ENCODE peak calls at places on chromosomes 7 and 10, in eight cellular contexts. One of them, this sample, is unnamed. For H3K36me3, the result is how much of the 10 kb centered on the place peaks cover.

GRCh38 chr10:16586358-16587138 is 64.9 kb upstream of the C1QL3 start:
- DNase-seq in HCT116: no peak
- DNase-seq in K562: no peak
- DNase-seq in H1: no peak
- DNase-seq in breast epithelium: no peak
- DNase-seq in heart left ventricle: no peak
- DNase-seq in esophagus squamous epithelium: no peak
- DNase-seq in Peyer's patch: no peak
- DNase-seq in this sample: no peak

GRCh38 chr10:62175256-62175655 is 93.4 kb downstream of the RTKN2 start:
- DNase-seq in breast epithelium: no peak
- DNase-seq in K562: no peak
- DNase-seq in esophagus squamous epithelium: no peak
- DNase-seq in HCT116: no peak
- DNase-seq in heart left ventricle: no peak
- DNase-seq in H1: no peak
- DNase-seq in Peyer's patch: no peak
- DNase-seq in this sample: no peak

GRCh38 chr7:37732880-37733279 is 49.3 kb downstream of the GPR141 start:
- DNase-seq in esophagus squamous epithelium: no peak
- DNase-seq in heart left ventricle: no peak
- DNase-seq in breast epithelium: no peak
- DNase-seq in Peyer's patch: no peak
- DNase-seq in H1: no peak
- DNase-seq in K562: no peak
- DNase-seq in HCT116: no peak
- DNase-seq in this sample: no peak

GRCh38 chr10:110558034-110558433 is 9.5 kb upstream of the SMC3 start:
- DNase-seq in esophagus squamous epithelium: no peak
- DNase-seq in K562: no peak
- DNase-seq in Peyer's patch: no peak
- DNase-seq in breast epithelium: no peak
- DNase-seq in HCT116: no peak
- DNase-seq in H1: no peak
- DNase-seq in heart left ventricle: no peak
- DNase-seq in this sample: no peak

GRCh38 chr7:117659453-117660086 is 179.7 kb downstream of the CFTR start:
- DNase-seq in H1: no peak
- DNase-seq in esophagus squamous epithelium: no peak
- DNase-seq in HCT116: no peak
- DNase-seq in K562: no peak
- DNase-seq in Peyer's patch: no peak
- DNase-seq in breast epithelium: no peak
- DNase-seq in heart left ventricle: no peak
- DNase-seq in this sample: no peak

GRCh38 chr10:119401671-119402395 is 140.7 kb downstream of the RGS10 start:
- DNase-seq in HCT116: peak
- DNase-seq in breast epithelium: no peak
- DNase-seq in Peyer's patch: peak
- DNase-seq in esophagus squamous epithelium: no peak
- DNase-seq in heart left ventricle: peak
- DNase-seq in H1: no peak
- DNase-seq in K562: peak
- DNase-seq in this sample: peak

GRCh38 chr10:100076750-100077149 is 4.9 kb downstream of the CPN1 start:
- DNase-seq in HCT116: no peak
- DNase-seq in breast epithelium: no peak
- DNase-seq in esophagus squamous epithelium: no peak
- DNase-seq in Peyer's patch: no peak
- DNase-seq in H1: no peak
- DNase-seq in K562: no peak
- DNase-seq in heart left ventricle: no peak
- DNase-seq in this sample: no peak

GRCh38 chr7:2632717-2633537 is 1.1 kb downstream of the TTYH3 start:
- DNase-seq in H1: no peak
- DNase-seq in Peyer's patch: peak
- DNase-seq in HCT116: peak
- DNase-seq in breast epithelium: peak
- DNase-seq in heart left ventricle: peak
- DNase-seq in K562: no peak
- DNase-seq in esophagus squamous epithelium: no peak
- DNase-seq in this sample: peak

GRCh38 chr10:103197177-103197576 is 4.1 kb upstream of the NT5C2 start:
- DNase-seq in HCT116: peak
- DNase-seq in heart left ventricle: peak
- DNase-seq in Peyer's patch: peak
- DNase-seq in breast epithelium: no peak
- DNase-seq in esophagus squamous epithelium: no peak
- DNase-seq in K562: peak
- DNase-seq in H1: no peak
- DNase-seq in this sample: peak

GRCh38 chr10:28113202-28113601 is 114.3 kb upstream of the ODAD2 start:
- DNase-seq in esophagus squamous epithelium: no peak
- DNase-seq in Peyer's patch: no peak
- DNase-seq in breast epithelium: no peak
- DNase-seq in K562: no peak
- DNase-seq in heart left ventricle: no peak
- DNase-seq in H1: no peak
- DNase-seq in HCT116: no peak
- DNase-seq in this sample: no peak

GRCh38 chr10:119305860-119306513 is 98.6 kb downstream of the GRK5 start:
- DNase-seq in HCT116: peak
- DNase-seq in esophagus squamous epithelium: peak
- DNase-seq in Peyer's patch: peak
- DNase-seq in breast epithelium: peak
- DNase-seq in H1: no peak
- DNase-seq in heart left ventricle: peak
- DNase-seq in K562: peak
- DNase-seq in this sample: peak

GRCh38 chr7:51029586-51030230 is 247.0 kb upstream of the GRB10 start:
- DNase-seq in breast epithelium: no peak
- DNase-seq in esophagus squamous epithelium: no peak
- DNase-seq in heart left ventricle: no peak
- DNase-seq in H1: no peak
- DNase-seq in K562: no peak
- DNase-seq in HCT116: no peak
- DNase-seq in Peyer's patch: no peak
- DNase-seq in this sample: no peak

GRCh38 chr7:11613292-11613930 is 218.6 kb downstream of the THSD7A start:
- DNase-seq in H1: no peak
- DNase-seq in esophagus squamous epithelium: no peak
- DNase-seq in HCT116: no peak
- DNase-seq in heart left ventricle: no peak
- DNase-seq in Peyer's patch: no peak
- DNase-seq in breast epithelium: no peak
- DNase-seq in K562: no peak
- DNase-seq in this sample: no peak

GRCh38 chr10:30435068-30435422 is 1.1 kb downstream of the MAP3K8 start:
- DNase-seq in breast epithelium: peak
- DNase-seq in esophagus squamous epithelium: no peak
- DNase-seq in HCT116: no peak
- DNase-seq in heart left ventricle: peak
- DNase-seq in H1: no peak
- DNase-seq in Peyer's patch: peak
- DNase-seq in K562: no peak
- DNase-seq in this sample: no peak

GRCh38 chr7:70777251-70777650 is 354.7 kb upstream of the GALNT17 start:
- DNase-seq in Peyer's patch: no peak
- DNase-seq in H1: no peak
- DNase-seq in HCT116: no peak
- DNase-seq in K562: no peak
- DNase-seq in heart left ventricle: no peak
- DNase-seq in breast epithelium: no peak
- DNase-seq in esophagus squamous epithelium: no peak
- DNase-seq in this sample: no peak

GRCh38 chr7:133828906-133829305 is 298.2 kb upstream of the LRGUK start:
- DNase-seq in HCT116: no peak
- DNase-seq in heart left ventricle: no peak
- DNase-seq in K562: no peak
- DNase-seq in H1: no peak
- DNase-seq in Peyer's patch: no peak
- DNase-seq in breast epithelium: no peak
- DNase-seq in esophagus squamous epithelium: no peak
- DNase-seq in this sample: no peak

GRCh38 chr7:39951156-39951942 is 1.3 kb downstream of the CDK13 start:
- DNase-seq in H1: peak
- DNase-seq in Peyer's patch: peak
- DNase-seq in heart left ventricle: peak
- DNase-seq in esophagus squamous epithelium: no peak
- DNase-seq in HCT116: no peak
- DNase-seq in K562: peak
- DNase-seq in breast epithelium: peak
- DNase-seq in this sample: peak

GRCh38 chr7:73899731-73900142 is 38.8 kb downstream of the TMEM270 start:
- DNase-seq in esophagus squamous epithelium: no peak
- DNase-seq in HCT116: no peak
- DNase-seq in H1: no peak
- DNase-seq in K562: no peak
- DNase-seq in heart left ventricle: no peak
- DNase-seq in Peyer's patch: peak
- DNase-seq in breast epithelium: no peak
- DNase-seq in this sample: peak

GRCh38 chr10:80686734-80687561 is 149.2 kb downstream of the SH2D4B start:
- DNase-seq in Peyer's patch: no peak
- DNase-seq in HCT116: no peak
- DNase-seq in breast epithelium: no peak
- DNase-seq in esophagus squamous epithelium: no peak
- DNase-seq in H1: peak
- DNase-seq in K562: no peak
- DNase-seq in heart left ventricle: no peak
- DNase-seq in this sample: no peak

GRCh38 chr7:42722726-42723125 is 189.1 kb downstream of the C7orf25 start:
- DNase-seq in K562: no peak
- DNase-seq in esophagus squamous epithelium: no peak
- DNase-seq in H1: no peak
- DNase-seq in Peyer's patch: no peak
- DNase-seq in breast epithelium: no peak
- DNase-seq in HCT116: no peak
- DNase-seq in heart left ventricle: no peak
- DNase-seq in this sample: no peak

GRCh38 chr7:69635572-69636190 is 37.4 kb downstream of the AUTS2 start:
- DNase-seq in breast epithelium: no peak
- DNase-seq in esophagus squamous epithelium: no peak
- DNase-seq in H1: no peak
- DNase-seq in heart left ventricle: no peak
- DNase-seq in HCT116: no peak
- DNase-seq in Peyer's patch: no peak
- DNase-seq in K562: no peak
- DNase-seq in this sample: no peak

GRCh38 chr7:5500777-5501350 is 77.2 kb upstream of the TNRC18 start:
- DNase-seq in esophagus squamous epithelium: no peak
- DNase-seq in HCT116: no peak
- DNase-seq in K562: no peak
- DNase-seq in Peyer's patch: no peak
- DNase-seq in heart left ventricle: no peak
- DNase-seq in H1: no peak
- DNase-seq in breast epithelium: no peak
- DNase-seq in this sample: no peak
- H3K36me3 ChIP-seq in esophagus squamous epithelium: under half
- H3K36me3 ChIP-seq in HCT116: under half
- H3K36me3 ChIP-seq in K562: under half
- H3K36me3 ChIP-seq in Peyer's patch: under half
- H3K36me3 ChIP-seq in heart left ventricle: under half
- H3K36me3 ChIP-seq in H1: under half
- H3K36me3 ChIP-seq in breast epithelium: under half
- H3K36me3 ChIP-seq in this sample: under half

GRCh38 chr10:71459513-71459912 is 62.8 kb downstream of the CDH23 start:
- DNase-seq in K562: no peak
- DNase-seq in Peyer's patch: no peak
- DNase-seq in H1: no peak
- DNase-seq in esophagus squamous epithelium: no peak
- DNase-seq in heart left ventricle: no peak
- DNase-seq in breast epithelium: no peak
- DNase-seq in HCT116: no peak
- DNase-seq in this sample: no peak
- TF ChIP-seq CTCF in K562: no peak
- TF ChIP-seq CTCF in Peyer's patch: no peak
- TF ChIP-seq CTCF in H1: peak
- TF ChIP-seq CTCF in esophagus squamous epithelium: no peak
- TF ChIP-seq CTCF in heart left ventricle: no peak
- TF ChIP-seq CTCF in breast epithelium: no peak
- TF ChIP-seq CTCF in HCT116: peak
- TF ChIP-seq CTCF in this sample: no peak

GRCh38 chr10:90872648-90873020 is 860 bp downstream of the RPP30 start:
- DNase-seq in H1: no peak
- DNase-seq in breast epithelium: no peak
- DNase-seq in esophagus squamous epithelium: no peak
- DNase-seq in K562: peak
- DNase-seq in Peyer's patch: no peak
- DNase-seq in heart left ventricle: no peak
- DNase-seq in HCT116: no peak
- DNase-seq in this sample: no peak

GRCh38 chr10:90871279-90871760 is 454 bp upstream of the RPP30 start:
- DNase-seq in H1: peak
- DNase-seq in K562: peak
- DNase-seq in heart left ventricle: peak
- DNase-seq in Peyer's patch: peak
- DNase-seq in esophagus squamous epithelium: no peak
- DNase-seq in breast epithelium: no peak
- DNase-seq in HCT116: no peak
- DNase-seq in this sample: peak

GRCh38 chr10:90866050-90866598 is 5.7 kb upstream of the RPP30 start:
- DNase-seq in heart left ventricle: no peak
- DNase-seq in esophagus squamous epithelium: no peak
- DNase-seq in Peyer's patch: no peak
- DNase-seq in breast epithelium: no peak
- DNase-seq in K562: no peak
- DNase-seq in HCT116: no peak
- DNase-seq in H1: no peak
- DNase-seq in this sample: no peak

GRCh38 chr10:90871761-90872647 is at the start of gene RPP30:
- DNase-seq in breast epithelium: peak
- DNase-seq in K562: peak
- DNase-seq in HCT116: no peak
- DNase-seq in esophagus squamous epithelium: peak
- DNase-seq in H1: peak
- DNase-seq in heart left ventricle: peak
- DNase-seq in Peyer's patch: peak
- DNase-seq in this sample: peak
- TF ChIP-seq POLR2A in breast epithelium: peak
- TF ChIP-seq POLR2A in K562: peak
- TF ChIP-seq POLR2A in HCT116: peak
- TF ChIP-seq POLR2A in esophagus squamous epithelium: no peak
- TF ChIP-seq POLR2A in H1: peak
- TF ChIP-seq POLR2A in heart left ventricle: no peak
- TF ChIP-seq POLR2A in Peyer's patch: peak
- TF ChIP-seq POLR2A in this sample: peak

DNA sequence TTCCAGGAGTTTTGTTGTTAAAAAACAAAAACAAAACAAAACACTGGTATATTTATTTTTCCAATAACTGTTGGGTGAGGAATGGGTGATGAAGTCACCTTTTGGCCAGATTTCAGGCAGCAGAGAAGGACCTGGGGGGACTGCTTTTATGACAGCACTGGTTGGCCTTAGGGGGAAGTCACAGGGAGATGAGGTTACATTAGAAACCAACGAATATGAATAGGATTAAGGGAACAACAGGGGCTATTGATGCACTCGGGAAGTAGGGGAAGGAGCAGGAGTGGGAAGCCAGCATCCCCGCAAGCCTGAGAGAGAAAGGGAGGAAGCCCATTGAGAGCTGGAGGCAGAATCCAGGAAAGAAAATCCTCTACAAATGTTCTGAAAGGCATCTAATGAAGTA is 958.4 kb downstream of the TYW1 start:
- DNase-seq in esophagus squamous epithelium: no peak
- DNase-seq in heart left ventricle: no peak
- DNase-seq in H1: no peak
- DNase-seq in Peyer's patch: no peak
- DNase-seq in HCT116: no peak
- DNase-seq in K562: no peak
- DNase-seq in breast epithelium: no peak
- DNase-seq in this sample: no peak
- H3K36me3 ChIP-seq in esophagus squamous epithelium: under half
- H3K36me3 ChIP-seq in heart left ventricle: under half
- H3K36me3 ChIP-seq in H1: under half
- H3K36me3 ChIP-seq in Peyer's patch: under half
- H3K36me3 ChIP-seq in HCT116: under half
- H3K36me3 ChIP-seq in K562: under half
- H3K36me3 ChIP-seq in breast epithelium: under half
- H3K36me3 ChIP-seq in this sample: under half

This sample was measured in gastrocnemius medialis.